ENCODE peak calls at places on chromosomes 5 and 9, in eight cellular contexts. B, H, Z, F, Y, K, U and I are unnamed samples.
A peak's percentile ranks its signal among the peaks of the same experiment; 100 is the strongest.

GRCh38 chr9:16726718-16727451 is 143.6 kb downstream of the BNC2 start:
- DNase-seq in B (peak; percentile 76), H (peak; percentile 84), Z (no peak), F (no peak), Y (peak; percentile 96), K (peak; percentile 69), U (peak; percentile 62), I (peak; percentile 97)

GRCh38 chr5:64759960-64760695 is 8.4 kb downstream of the SREK1IP1 start:
- DNase-seq in B (no peak), H (no peak), Z (no peak), F (no peak), Y (no peak), K (no peak), U (no peak), I (no peak)

GRCh38 chr5:137315534-137316345 is 183.4 kb downstream of the SPOCK1 start:
- DNase-seq in B (no peak), H (no peak), Z (no peak), F (no peak), Y (peak; percentile 88), K (peak; percentile 57), U (no peak), I (no peak)

GRCh38 chr5:133287500-133287899 is 235.7 kb downstream of the HSPA4 start:
- DNase-seq in B (peak; percentile 58), H (peak; percentile 53), Z (peak; percentile 28), F (peak; percentile 12), Y (no peak), K (no peak), U (peak; percentile 55), I (peak; percentile 50)

GRCh38 chr9:82511626-82512025 is 523.1 kb downstream of the SPATA31D1 start:
- DNase-seq in B (no peak), H (no peak), Z (no peak), F (no peak), Y (no peak), K (no peak), U (no peak), I (no peak)

GRCh38 chr5:45336464-45336863 is 359.7 kb downstream of the HCN1 start:
- DNase-seq in B (no peak), H (no peak), Z (no peak), F (no peak), Y (no peak), K (no peak), U (no peak), I (no peak)

GRCh38 chr5:162047279-162047678 is 20.3 kb upstream of the GABRG2 start:
- DNase-seq in B (no peak), H (no peak), Z (no peak), F (no peak), Y (no peak), K (no peak), U (no peak), I (no peak)

GRCh38 chr5:108168915-108169314 is 213.0 kb downstream of the FBXL17 start:
- DNase-seq in B (no peak), H (no peak), Z (no peak), F (no peak), Y (no peak), K (no peak), U (no peak), I (no peak)

GRCh38 chr5:103801681-103802080 is 239.1 kb upstream of the NUDT12 start:
- DNase-seq in B (no peak), H (no peak), Z (no peak), F (no peak), Y (no peak), K (no peak), U (no peak), I (no peak)

GRCh38 chr5:68884144-68884754 is 209.6 kb upstream of the SLC30A5 start:
- DNase-seq in B (no peak), H (no peak), Z (no peak), F (no peak), Y (no peak), K (no peak), U (no peak), I (no peak)

GRCh38 chr5:165495829-165496380 is 1990.5 kb downstream of the MAT2B start:
- DNase-seq in B (no peak), H (no peak), Z (no peak), F (no peak), Y (no peak), K (no peak), U (no peak), I (peak; percentile 33)

GRCh38 chr5:87413116-87413645 is 451 bp upstream of the CCNH start:
- DNase-seq in B (no peak), H (no peak), Z (no peak), F (no peak), Y (no peak), K (no peak), U (no peak), I (no peak)

GRCh38 chr9:137705443-137705863 is 86.6 kb downstream of the EHMT1 start:
- DNase-seq in B (no peak), H (no peak), Z (no peak), F (no peak), Y (peak; percentile 78), K (no peak), U (no peak), I (no peak)

GRCh38 chr5:43121565-43122484 is 1.1 kb downstream of the ZNF131 start:
- DNase-seq in B (peak; percentile 50), H (peak; percentile 46), Z (no peak), F (peak; percentile 8), Y (no peak), K (peak; percentile 17), U (no peak), I (peak; percentile 60)

GRCh38 chr9:127520941-127521918 is 69.9 kb downstream of the LRSAM1 start:
- DNase-seq in B (no peak), H (no peak), Z (no peak), F (no peak), Y (no peak), K (no peak), U (no peak), I (no peak)

GRCh38 chr9:35972093-35972492 is 14.1 kb upstream of the OR2S2 start:
- DNase-seq in B (no peak), H (no peak), Z (no peak), F (no peak), Y (no peak), K (no peak), U (no peak), I (peak; percentile 15)

GRCh38 chr5:179271301-179271650 is 74.0 kb downstream of the ADAMTS2 start:
- DNase-seq in B (no peak), H (no peak), Z (no peak), F (no peak), Y (peak; percentile 85), K (no peak), U (no peak), I (no peak)

GRCh38 chr9:135491764-135492163 is 8.7 kb upstream of the MRPS2 start:
- DNase-seq in B (no peak), H (no peak), Z (no peak), F (peak; percentile 63), Y (no peak), K (no peak), U (no peak), I (no peak)

GRCh38 chr5:2686296-2686695 is 65.2 kb downstream of the IRX2 start:
- DNase-seq in B (no peak), H (no peak), Z (no peak), F (no peak), Y (no peak), K (no peak), U (no peak), I (no peak)

GRCh38 chr5:2685651-2686050 is 65.8 kb downstream of the IRX2 start:
- DNase-seq in B (no peak), H (no peak), Z (no peak), F (no peak), Y (no peak), K (no peak), U (no peak), I (no peak)

GRCh38 chr5:2683720-2684119 is 67.8 kb downstream of the IRX2 start:
- DNase-seq in B (no peak), H (no peak), Z (no peak), F (no peak), Y (peak; percentile 73), K (no peak), U (no peak), I (no peak)

GRCh38 chr5:2686725-2687124 is 64.8 kb downstream of the IRX2 start:
- DNase-seq in B (no peak), H (no peak), Z (no peak), F (no peak), Y (no peak), K (no peak), U (no peak), I (no peak)

DNA sequence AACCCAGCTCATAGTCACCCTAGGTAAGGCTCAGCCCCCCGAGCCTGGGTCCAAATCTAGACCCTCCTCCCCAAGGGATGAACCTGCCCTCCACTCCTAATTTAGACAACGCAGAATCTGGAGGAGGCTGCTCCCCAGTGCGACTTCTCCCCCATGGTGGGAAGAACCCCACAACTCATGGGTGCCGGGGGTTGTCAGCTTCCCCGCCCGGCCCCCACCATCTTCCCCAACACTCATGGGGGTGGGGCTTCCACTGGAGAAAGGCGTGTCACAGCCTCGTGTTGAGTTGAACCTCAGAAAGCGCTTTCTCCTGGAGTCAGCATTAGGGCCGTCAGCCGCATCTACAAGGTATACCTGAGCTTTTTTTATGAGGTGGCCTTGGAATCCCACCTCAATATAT is 66.9 kb downstream of the IRX2 start:
- DNase-seq in B (no peak), H (no peak), Z (no peak), F (no peak), Y (peak; percentile 31), K (no peak), U (no peak), I (no peak)
- TF ChIP-seq POLR2A in B (no peak), H (no peak), Z (no peak), F (no peak), Y (no peak), K (no peak), U (no peak), I (no peak)

GRCh38 chr9:19174127-19174921 is 47.0 kb upstream of the PLIN2 start:
- DNase-seq in B (no peak), H (peak; percentile 63), Z (peak; percentile 34), F (peak; percentile 79), Y (peak; percentile 94), K (peak; percentile 7), U (peak; percentile 55), I (peak; percentile 98)
- TF ChIP-seq POLR2A in B (no peak), H (no peak), Z (no peak), F (no peak), Y (no peak), K (no peak), U (no peak), I (no peak)

GRCh38 chr9:97846347-97846746 is 6.7 kb upstream of the FOXE1 start:
- DNase-seq in B (no peak), H (no peak), Z (no peak), F (no peak), Y (no peak), K (no peak), U (no peak), I (no peak)
- TF ChIP-seq POLR2A in B (no peak), H (no peak), Z (no peak), F (no peak), Y (no peak), K (no peak), U (no peak), I (no peak)

DNA sequence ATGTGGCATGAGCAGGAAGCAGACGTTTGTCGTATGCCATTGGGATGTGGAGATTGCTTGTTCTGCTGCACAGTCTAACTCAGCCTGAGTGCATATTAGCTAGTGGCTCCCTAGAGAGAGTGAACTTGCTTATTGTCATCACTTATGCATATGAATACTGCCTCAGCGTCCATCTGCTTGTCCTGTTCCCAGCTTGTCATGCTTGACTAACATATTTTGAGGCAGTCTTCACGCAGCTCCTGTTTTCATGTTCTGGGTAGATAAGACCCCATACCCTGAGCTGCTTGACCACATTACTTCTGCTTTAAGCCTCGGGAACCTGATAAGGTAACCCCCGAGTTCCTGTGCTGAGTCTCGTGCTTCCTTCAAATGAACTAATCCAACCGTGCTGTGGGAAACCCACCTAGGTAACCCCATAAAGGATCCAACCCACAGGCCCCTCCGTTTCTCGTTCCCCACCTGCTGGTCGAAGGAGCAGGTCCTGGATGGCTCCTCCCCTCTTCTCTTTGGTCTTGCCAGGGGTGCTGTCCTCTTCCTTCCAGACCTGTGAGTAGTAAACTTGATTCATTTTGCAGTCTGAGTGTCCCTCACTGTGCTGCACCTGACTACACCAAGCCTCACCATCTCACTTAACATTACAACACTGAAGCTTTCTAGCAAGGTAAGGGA is 25.0 kb downstream of the ANKRD33B start:
- DNase-seq in B (no peak), H (no peak), Z (no peak), F (no peak), Y (peak; percentile 49), K (no peak), U (no peak), I (peak; percentile 59)
- TF ChIP-seq POLR2A in B (no peak), H (no peak), Z (no peak), F (no peak), Y (no peak), K (no peak), U (no peak), I (no peak)